ENCODE peak calls at places on chromosome 6, in nine cellular contexts. W is BE2C; P is AG08396; B is HuH-7; H is IMR-90; I is lung; V is stimulated activated CD4-positive, alpha-beta T cell treated with anti-CD3 and anti-CD28 coated beads, Interleukin-12 subunit alpha, Interleukin-12 subunit beta, amount 100 ng/mL, for 4 hours; O is tibial nerve; L is GM19239. S is an unnamed sample.

GRCh38 chr6:150491131-150491795 is 108.4 kb upstream of the PLEKHG1 start:
- DNase-seq in W (no peak), P (no peak), B (no peak), H (no peak), I (no peak), V (no peak), O (no peak), L (peak), S (no peak)

GRCh38 chr6:107401573-107401972 is 57.8 kb downstream of the PDSS2 start:
- DNase-seq in W (no peak), P (no peak), B (no peak), H (no peak), I (no peak), V (no peak), O (no peak), L (no peak), S (no peak)

GRCh38 chr6:46652603-46653438 is at the start of the genes CYP39A1 and SLC25A27:
- DNase-seq in W (peak), P (peak), B (peak), H (peak), I (peak), V (peak), O (peak), L (peak), S (peak)

GRCh38 chr6:108622601-108623335 is 62.1 kb downstream of the FOXO3 start:
- DNase-seq in W (peak), P (peak), B (no peak), H (peak), I (peak), V (no peak), O (peak), L (no peak), S (no peak)

GRCh38 chr6:115932481-115932880 is 128.2 kb downstream of the FRK start:
- DNase-seq in W (no peak), P (no peak), B (no peak), H (no peak), I (no peak), V (no peak), O (no peak), L (no peak), S (no peak)

GRCh38 chr6:166627875-166628849 is 1.1 kb upstream of the RPS6KA2 start:
- DNase-seq in W (peak), P (peak), B (peak), H (peak), I (peak), V (peak), O (no peak), L (peak), S (peak)

GRCh38 chr6:54008589-54008988 is 102.7 kb upstream of the MLIP start:
- DNase-seq in W (no peak), P (no peak), B (no peak), H (no peak), I (no peak), V (no peak), O (no peak), L (no peak), S (no peak)

GRCh38 chr6:35092362-35093117 is 48.6 kb downstream of the TCP11 start:
- DNase-seq in W (no peak), P (peak), B (no peak), H (peak), I (peak), V (no peak), O (no peak), L (no peak), S (no peak)

GRCh38 chr6:3869284-3869631 is 20.1 kb downstream of the FAM50B start:
- DNase-seq in W (no peak), P (no peak), B (no peak), H (no peak), I (no peak), V (no peak), O (no peak), L (no peak), S (no peak)

GRCh38 chr6:105291525-105291924 is 111.4 kb downstream of the PREP start:
- DNase-seq in W (no peak), P (no peak), B (no peak), H (no peak), I (no peak), V (no peak), O (no peak), L (no peak), S (no peak)

GRCh38 chr6:87909849-87910248 is 137.8 kb upstream of the SPACA1 start:
- DNase-seq in W (no peak), P (peak), B (no peak), H (peak), I (no peak), V (no peak), O (no peak), L (no peak), S (no peak)

GRCh38 chr6:119348308-119349040 is 1.1 kb downstream of the MAN1A1 start:
- DNase-seq in W (peak), P (peak), B (peak), H (peak), I (no peak), V (peak), O (no peak), L (no peak), S (peak)

GRCh38 chr6:34460796-34461507 is 4.9 kb upstream of the PACSIN1 start:
- DNase-seq in W (no peak), P (no peak), B (no peak), H (no peak), I (no peak), V (no peak), O (no peak), L (no peak), S (no peak)

GRCh38 chr6:140344149-140344913 is 969.9 kb upstream of the CITED2 start:
- DNase-seq in W (no peak), P (peak), B (no peak), H (peak), I (no peak), V (no peak), O (no peak), L (no peak), S (no peak)

GRCh38 chr6:155388546-155388945 is 67.1 kb downstream of the NOX3 start:
- DNase-seq in W (no peak), P (no peak), B (no peak), H (peak), I (no peak), V (no peak), O (no peak), L (no peak), S (no peak)

GRCh38 chr6:4956625-4957024 is 47.2 kb downstream of the RPP40 start:
- DNase-seq in W (no peak), P (no peak), B (no peak), H (no peak), I (no peak), V (no peak), O (no peak), L (no peak), S (no peak)

GRCh38 chr6:168838000-168838399 is 397.0 kb downstream of the SMOC2 start:
- DNase-seq in W (no peak), P (no peak), B (no peak), H (no peak), I (no peak), V (no peak), O (no peak), L (no peak), S (no peak)

S was measured in T-cell.